ENCODE peak calls at places on chromosomes 11 and 22, in seven cellular contexts. One of them, this sample, is unnamed.

GRCh38 chr11:26851696-26852095 is 129.8 kb upstream of the SLC5A12 start:
- DNase-seq in fibroblast of mammary gland: no peak
- DNase-seq in cardiac muscle cell: no peak
- DNase-seq in cardiac fibroblast: no peak
- DNase-seq in esophagus squamous epithelium: no peak
- DNase-seq in SK-N-SH: no peak
- DNase-seq in AG10803: no peak
- DNase-seq in this sample: no peak

GRCh38 chr11:63212742-63213141 is 30.7 kb downstream of the SLC22A25 start:
- DNase-seq in esophagus squamous epithelium: no peak
- DNase-seq in cardiac muscle cell: peak; percentile 29
- DNase-seq in AG10803: peak; percentile 7
- DNase-seq in fibroblast of mammary gland: peak; percentile 16
- DNase-seq in cardiac fibroblast: peak; percentile 55
- DNase-seq in SK-N-SH: peak; percentile 23
- DNase-seq in this sample: peak; percentile 51

GRCh38 chr11:126879516-126879915 is 121.1 kb downstream of the KIRREL3 start:
- DNase-seq in fibroblast of mammary gland: no peak
- DNase-seq in AG10803: no peak
- DNase-seq in SK-N-SH: no peak
- DNase-seq in cardiac fibroblast: no peak
- DNase-seq in esophagus squamous epithelium: no peak
- DNase-seq in cardiac muscle cell: no peak
- DNase-seq in this sample: no peak

GRCh38 chr11:1476946-1477736 is 9.4 kb downstream of the MOB2 start:
- DNase-seq in AG10803: no peak
- DNase-seq in SK-N-SH: no peak
- DNase-seq in cardiac muscle cell: no peak
- DNase-seq in esophagus squamous epithelium: no peak
- DNase-seq in fibroblast of mammary gland: no peak
- DNase-seq in cardiac fibroblast: no peak
- DNase-seq in this sample: no peak

GRCh38 chr22:27260087-27260730 is 541.3 kb downstream of the MN1 start:
- DNase-seq in SK-N-SH: peak; percentile 45
- DNase-seq in cardiac fibroblast: no peak
- DNase-seq in AG10803: no peak
- DNase-seq in cardiac muscle cell: no peak
- DNase-seq in esophagus squamous epithelium: no peak
- DNase-seq in fibroblast of mammary gland: no peak
- DNase-seq in this sample: peak; percentile 94

GRCh38 chr11:18775492-18776292 is 15.9 kb downstream of the PTPN5 start:
- DNase-seq in SK-N-SH: peak; percentile 76
- DNase-seq in esophagus squamous epithelium: no peak
- DNase-seq in fibroblast of mammary gland: peak; percentile 54
- DNase-seq in AG10803: peak; percentile 27
- DNase-seq in cardiac muscle cell: peak; percentile 80
- DNase-seq in cardiac fibroblast: peak; percentile 63
- DNase-seq in this sample: peak; percentile 86

GRCh38 chr11:32576456-32576855 is 7.2 kb upstream of the EIF3M start:
- DNase-seq in esophagus squamous epithelium: no peak
- DNase-seq in fibroblast of mammary gland: no peak
- DNase-seq in cardiac fibroblast: no peak
- DNase-seq in cardiac muscle cell: no peak
- DNase-seq in AG10803: no peak
- DNase-seq in SK-N-SH: no peak
- DNase-seq in this sample: no peak

GRCh38 chr11:1926156-1927031 is 6.9 kb downstream of the TNNT3 start:
- DNase-seq in AG10803: no peak
- DNase-seq in SK-N-SH: peak; percentile 38
- DNase-seq in cardiac muscle cell: no peak
- DNase-seq in fibroblast of mammary gland: no peak
- DNase-seq in cardiac fibroblast: no peak
- DNase-seq in esophagus squamous epithelium: no peak
- DNase-seq in this sample: peak; percentile 2

GRCh38 chr22:46539169-46539568 is 1.7 kb upstream of the CELSR1 start:
- DNase-seq in SK-N-SH: no peak
- DNase-seq in cardiac fibroblast: no peak
- DNase-seq in fibroblast of mammary gland: no peak
- DNase-seq in AG10803: no peak
- DNase-seq in cardiac muscle cell: no peak
- DNase-seq in esophagus squamous epithelium: no peak
- DNase-seq in this sample: no peak
- H3K4me3 ChIP-seq in SK-N-SH: no peak overlapping the region
- H3K4me3 ChIP-seq in cardiac fibroblast: peak overlapping the region; percentile 48
- H3K4me3 ChIP-seq in fibroblast of mammary gland: no peak overlapping the region
- H3K4me3 ChIP-seq in AG10803: no peak overlapping the region
- H3K4me3 ChIP-seq in cardiac muscle cell: no peak overlapping the region
- H3K4me3 ChIP-seq in esophagus squamous epithelium: peak overlapping the region; percentile 53
- H3K4me3 ChIP-seq in this sample: peak overlapping the region; percentile 88

GRCh38 chr22:23090079-23090835 is 19.9 kb downstream of the GNAZ start:
- DNase-seq in cardiac fibroblast: no peak
- DNase-seq in cardiac muscle cell: no peak
- DNase-seq in fibroblast of mammary gland: no peak
- DNase-seq in esophagus squamous epithelium: no peak
- DNase-seq in AG10803: no peak
- DNase-seq in SK-N-SH: no peak
- DNase-seq in this sample: no peak
- H3K4me3 ChIP-seq in cardiac fibroblast: no peak overlapping the region
- H3K4me3 ChIP-seq in cardiac muscle cell: no peak overlapping the region
- H3K4me3 ChIP-seq in fibroblast of mammary gland: no peak overlapping the region
- H3K4me3 ChIP-seq in esophagus squamous epithelium: no peak overlapping the region
- H3K4me3 ChIP-seq in AG10803: no peak overlapping the region
- H3K4me3 ChIP-seq in SK-N-SH: no peak overlapping the region
- H3K4me3 ChIP-seq in this sample: no peak overlapping the region

DNA sequence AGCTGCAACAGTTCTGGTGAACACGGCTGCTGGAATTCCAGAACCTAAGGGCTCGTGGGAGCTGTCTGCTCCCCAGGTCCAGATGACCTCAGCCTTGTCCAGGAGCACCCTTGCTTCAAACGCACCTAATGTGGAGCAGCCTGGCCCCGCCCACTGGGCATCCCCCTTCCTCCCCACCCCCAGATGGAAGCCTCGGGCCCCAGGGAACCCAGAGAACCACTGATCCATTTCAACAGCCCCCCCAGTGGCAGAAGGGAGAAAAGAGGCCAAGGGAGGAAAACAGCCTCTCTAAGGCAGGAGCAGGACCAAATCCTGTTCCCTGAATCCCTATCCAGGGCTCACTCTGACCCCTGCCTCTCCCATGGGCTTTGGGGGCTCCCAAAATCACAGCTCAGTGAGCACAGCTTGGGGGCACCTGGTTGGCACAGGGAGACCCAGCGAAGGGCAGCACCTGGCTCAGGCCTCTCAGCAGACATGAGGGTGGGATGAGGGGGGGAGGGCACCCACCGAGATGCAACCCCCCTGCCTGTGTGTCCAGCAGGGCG is 1.2 kb downstream of the CYTH4 start:
- DNase-seq in fibroblast of mammary gland: no peak
- DNase-seq in AG10803: no peak
- DNase-seq in esophagus squamous epithelium: no peak
- DNase-seq in cardiac muscle cell: peak; percentile 34
- DNase-seq in SK-N-SH: peak; percentile 61
- DNase-seq in cardiac fibroblast: no peak
- DNase-seq in this sample: no peak
- H3K4me3 ChIP-seq in fibroblast of mammary gland: no peak overlapping the region
- H3K4me3 ChIP-seq in AG10803: no peak overlapping the region
- H3K4me3 ChIP-seq in esophagus squamous epithelium: peak overlapping the region; percentile 27
- H3K4me3 ChIP-seq in cardiac muscle cell: no peak overlapping the region
- H3K4me3 ChIP-seq in SK-N-SH: no peak overlapping the region
- H3K4me3 ChIP-seq in cardiac fibroblast: no peak overlapping the region
- H3K4me3 ChIP-seq in this sample: no peak overlapping the region

GRCh38 chr11:17391493-17392355 is 3.3 kb upstream of the KCNJ11 start:
- DNase-seq in SK-N-SH: peak; percentile 12
- DNase-seq in AG10803: no peak
- DNase-seq in esophagus squamous epithelium: no peak
- DNase-seq in fibroblast of mammary gland: no peak
- DNase-seq in cardiac fibroblast: no peak
- DNase-seq in cardiac muscle cell: no peak
- DNase-seq in this sample: no peak

GRCh38 chr11:17389205-17389956 is 922 bp upstream of the KCNJ11 start:
- DNase-seq in cardiac fibroblast: peak; percentile 15
- DNase-seq in cardiac muscle cell: peak; percentile 86
- DNase-seq in AG10803: no peak
- DNase-seq in fibroblast of mammary gland: no peak
- DNase-seq in SK-N-SH: peak; percentile 98
- DNase-seq in esophagus squamous epithelium: no peak
- DNase-seq in this sample: peak; percentile 93

GRCh38 chr11:17388609-17389204 is at the start of gene KCNJ11:
- DNase-seq in cardiac muscle cell: peak; percentile 36
- DNase-seq in SK-N-SH: no peak
- DNase-seq in AG10803: no peak
- DNase-seq in esophagus squamous epithelium: no peak
- DNase-seq in cardiac fibroblast: no peak
- DNase-seq in fibroblast of mammary gland: no peak
- DNase-seq in this sample: peak; percentile 36

GRCh38 chr11:17387811-17388210 is 648 bp downstream of the KCNJ11 start:
- DNase-seq in cardiac fibroblast: no peak
- DNase-seq in SK-N-SH: peak; percentile 8
- DNase-seq in fibroblast of mammary gland: no peak
- DNase-seq in cardiac muscle cell: no peak
- DNase-seq in AG10803: no peak
- DNase-seq in esophagus squamous epithelium: no peak
- DNase-seq in this sample: no peak

DNA sequence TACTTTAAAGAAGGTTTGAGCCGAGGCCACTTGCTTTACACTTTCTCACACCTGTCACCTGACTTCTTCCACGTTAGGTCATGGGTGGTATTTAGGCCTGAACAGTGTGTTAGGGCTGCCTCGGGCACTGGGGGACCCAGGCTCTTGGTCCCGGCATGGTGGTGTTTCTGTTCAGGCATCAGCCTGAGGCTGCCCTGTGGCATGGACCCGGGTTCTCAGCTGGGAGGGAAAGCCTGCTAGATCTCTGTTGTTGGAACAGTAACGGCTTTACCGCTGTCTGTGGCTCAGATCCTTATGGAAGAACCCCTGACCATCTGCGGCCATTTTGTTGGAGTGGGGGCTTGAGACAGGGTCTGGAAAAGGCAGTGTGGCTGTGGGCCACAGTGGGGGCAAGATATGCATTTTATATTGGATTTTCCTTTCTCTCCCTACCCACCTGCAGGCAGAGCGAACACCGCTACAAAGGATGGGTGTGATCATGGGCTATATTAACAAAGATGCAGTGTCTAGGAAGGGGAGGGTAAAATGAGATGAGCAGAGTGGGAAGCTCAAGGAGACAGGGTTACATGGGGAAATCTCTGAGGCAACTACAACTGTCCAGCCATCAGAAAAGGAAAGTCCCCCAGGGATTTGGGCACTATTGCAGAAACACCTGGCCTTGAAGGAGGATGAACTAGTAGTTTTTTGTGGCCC is 1.6 kb upstream of the KCNJ11 start:
- DNase-seq in fibroblast of mammary gland: no peak
- DNase-seq in SK-N-SH: peak; percentile 42
- DNase-seq in esophagus squamous epithelium: no peak
- DNase-seq in AG10803: no peak
- DNase-seq in cardiac fibroblast: no peak
- DNase-seq in cardiac muscle cell: no peak
- DNase-seq in this sample: no peak
- H3K4me3 ChIP-seq in fibroblast of mammary gland: no peak overlapping the region
- H3K4me3 ChIP-seq in SK-N-SH: no peak overlapping the region
- H3K4me3 ChIP-seq in esophagus squamous epithelium: no peak overlapping the region
- H3K4me3 ChIP-seq in AG10803: no peak overlapping the region
- H3K4me3 ChIP-seq in cardiac fibroblast: no peak overlapping the region
- H3K4me3 ChIP-seq in cardiac muscle cell: peak overlapping the region; percentile 63
- H3K4me3 ChIP-seq in this sample: peak overlapping the region; percentile 62

GRCh38 chr11:58613228-58613627 is 9.2 kb upstream of the CNTF start:
- DNase-seq in esophagus squamous epithelium: no peak
- DNase-seq in AG10803: no peak
- DNase-seq in SK-N-SH: no peak
- DNase-seq in fibroblast of mammary gland: no peak
- DNase-seq in cardiac muscle cell: no peak
- DNase-seq in cardiac fibroblast: no peak
- DNase-seq in this sample: no peak
- H3K4me3 ChIP-seq in esophagus squamous epithelium: no peak overlapping the region
- H3K4me3 ChIP-seq in AG10803: no peak overlapping the region
- H3K4me3 ChIP-seq in SK-N-SH: no peak overlapping the region
- H3K4me3 ChIP-seq in fibroblast of mammary gland: no peak overlapping the region
- H3K4me3 ChIP-seq in cardiac muscle cell: no peak overlapping the region
- H3K4me3 ChIP-seq in cardiac fibroblast: no peak overlapping the region
- H3K4me3 ChIP-seq in this sample: no peak overlapping the region

GRCh38 chr22:44496844-44497217 is 1.2 kb downstream of the RTL6 start:
- DNase-seq in cardiac fibroblast: no peak
- DNase-seq in SK-N-SH: no peak
- DNase-seq in fibroblast of mammary gland: no peak
- DNase-seq in cardiac muscle cell: no peak
- DNase-seq in AG10803: no peak
- DNase-seq in esophagus squamous epithelium: no peak
- DNase-seq in this sample: no peak
- H3K4me3 ChIP-seq in cardiac fibroblast: peak overlapping the region; percentile 69
- H3K4me3 ChIP-seq in SK-N-SH: peak overlapping the region; percentile 82
- H3K4me3 ChIP-seq in fibroblast of mammary gland: peak overlapping the region; percentile 61
- H3K4me3 ChIP-seq in cardiac muscle cell: peak overlapping the region; percentile 61
- H3K4me3 ChIP-seq in AG10803: peak overlapping the region; percentile 75
- H3K4me3 ChIP-seq in esophagus squamous epithelium: no peak overlapping the region
- H3K4me3 ChIP-seq in this sample: peak overlapping the region; percentile 80

This sample was measured in neural progenitor cell.